ENCODE peak calls at places on chromosome 16, in seven cellular contexts. One of them, this sample, is unnamed.

GRCh38 chr16:29916979-29917378 is 9.0 kb downstream of the KCTD13 start:
- DNase-seq in mesendoderm: no peak
- DNase-seq in IMR-90: no peak
- DNase-seq in H1: no peak
- DNase-seq in mesenchymal stem cell: no peak
- DNase-seq in neuronal stem cell: no peak
- DNase-seq in H9: no peak
- DNase-seq in this sample: no peak

GRCh38 chr16:48295493-48296281 is 48.3 kb upstream of the ABCC11 start:
- DNase-seq in mesendoderm: no peak
- DNase-seq in mesenchymal stem cell: no peak
- DNase-seq in H1: no peak
- DNase-seq in neuronal stem cell: no peak
- DNase-seq in IMR-90: no peak
- DNase-seq in H9: no peak
- DNase-seq in this sample: peak

GRCh38 chr16:27852116-27852515 is 211.4 kb downstream of the GSG1L start:
- DNase-seq in neuronal stem cell: no peak
- DNase-seq in H1: no peak
- DNase-seq in mesenchymal stem cell: no peak
- DNase-seq in IMR-90: no peak
- DNase-seq in H9: no peak
- DNase-seq in mesendoderm: no peak
- DNase-seq in this sample: no peak

GRCh38 chr16:24208710-24209109 is 47.4 kb upstream of the CACNG3 start:
- DNase-seq in neuronal stem cell: peak
- DNase-seq in IMR-90: no peak
- DNase-seq in H1: no peak
- DNase-seq in mesendoderm: peak
- DNase-seq in mesenchymal stem cell: no peak
- DNase-seq in H9: peak
- DNase-seq in this sample: no peak

GRCh38 chr16:17469011-17469741 is 1.6 kb downstream of the XYLT1 start:
- DNase-seq in neuronal stem cell: no peak
- DNase-seq in H9: no peak
- DNase-seq in H1: no peak
- DNase-seq in mesendoderm: peak
- DNase-seq in IMR-90: peak
- DNase-seq in mesenchymal stem cell: no peak
- DNase-seq in this sample: peak

GRCh38 chr16:62041401-62041800 is 5.2 kb upstream of the CDH8 start:
- DNase-seq in mesenchymal stem cell: peak
- DNase-seq in IMR-90: no peak
- DNase-seq in mesendoderm: peak
- DNase-seq in neuronal stem cell: no peak
- DNase-seq in H1: no peak
- DNase-seq in H9: peak
- DNase-seq in this sample: peak

GRCh38 chr16:48613061-48613957 is 3.3 kb upstream of the N4BP1 start:
- DNase-seq in mesendoderm: peak
- DNase-seq in H9: no peak
- DNase-seq in neuronal stem cell: no peak
- DNase-seq in H1: no peak
- DNase-seq in IMR-90: peak
- DNase-seq in mesenchymal stem cell: peak
- DNase-seq in this sample: peak

GRCh38 chr16:85750021-85750826 is 672 bp downstream of the C16orf74 start:
- DNase-seq in H9: peak
- DNase-seq in H1: peak
- DNase-seq in IMR-90: peak
- DNase-seq in mesendoderm: no peak
- DNase-seq in neuronal stem cell: no peak
- DNase-seq in mesenchymal stem cell: peak
- DNase-seq in this sample: peak

GRCh38 chr16:11078812-11079459 is 134.6 kb downstream of the CLEC16A start:
- DNase-seq in IMR-90: peak
- DNase-seq in H9: no peak
- DNase-seq in mesendoderm: no peak
- DNase-seq in neuronal stem cell: no peak
- DNase-seq in H1: no peak
- DNase-seq in mesenchymal stem cell: peak
- DNase-seq in this sample: no peak

DNA sequence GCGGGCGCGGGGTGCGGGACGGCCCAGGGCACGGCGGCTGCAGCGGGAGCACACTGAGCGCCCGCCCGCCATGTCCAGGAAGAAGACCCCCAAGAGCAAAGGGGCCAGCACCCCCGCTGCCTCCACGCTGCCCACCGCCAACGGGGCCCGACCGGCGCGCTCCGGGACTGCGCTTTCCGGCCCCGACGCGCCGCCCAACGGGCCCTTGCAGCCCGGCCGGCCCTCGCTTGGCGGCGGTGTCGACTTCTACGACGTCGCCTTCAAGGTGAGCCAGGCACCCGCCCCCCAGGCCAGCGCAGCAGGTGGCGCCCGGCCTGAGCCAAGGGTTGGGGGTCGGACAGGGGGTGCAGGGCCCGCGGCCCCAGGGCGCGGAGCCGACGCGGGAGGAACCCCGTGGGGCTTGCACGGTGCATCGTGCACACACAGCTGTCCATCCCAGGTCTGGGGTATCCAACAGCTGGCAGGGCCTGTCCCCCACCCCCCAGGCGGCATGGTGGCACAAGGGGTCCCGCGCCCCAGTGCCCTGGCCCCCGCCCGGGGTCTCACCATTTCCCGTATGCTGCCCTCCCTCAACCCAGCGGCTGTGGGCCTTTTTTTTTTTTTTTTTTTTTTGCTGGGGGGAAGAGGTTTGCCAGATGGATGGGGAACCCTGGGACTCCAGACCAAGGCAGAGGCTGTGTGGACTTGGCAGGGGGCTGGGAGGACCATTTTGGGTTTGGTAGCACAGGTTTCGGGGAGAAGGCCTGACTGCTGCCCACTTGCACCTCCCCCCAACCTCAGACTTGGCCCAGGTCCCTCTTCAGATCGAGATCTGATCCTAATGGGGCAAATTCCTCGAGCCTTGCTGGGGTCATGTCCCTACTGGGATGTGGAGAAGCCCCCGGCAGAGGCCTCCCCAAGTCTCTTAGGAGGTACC is 547 bp downstream of the RAB26 start:
- DNase-seq in neuronal stem cell: no peak
- DNase-seq in mesendoderm: peak
- DNase-seq in mesenchymal stem cell: no peak
- DNase-seq in H1: peak
- DNase-seq in IMR-90: no peak
- DNase-seq in H9: peak
- DNase-seq in this sample: peak
- H3K18ac ChIP-seq in neuronal stem cell: peak
- H3K18ac ChIP-seq in mesendoderm: peak
- H3K18ac ChIP-seq in mesenchymal stem cell: peak
- H3K18ac ChIP-seq in H1: peak
- H3K18ac ChIP-seq in IMR-90: no peak
- H3K18ac ChIP-seq in H9: no peak
- H3K18ac ChIP-seq in this sample: no peak

DNA sequence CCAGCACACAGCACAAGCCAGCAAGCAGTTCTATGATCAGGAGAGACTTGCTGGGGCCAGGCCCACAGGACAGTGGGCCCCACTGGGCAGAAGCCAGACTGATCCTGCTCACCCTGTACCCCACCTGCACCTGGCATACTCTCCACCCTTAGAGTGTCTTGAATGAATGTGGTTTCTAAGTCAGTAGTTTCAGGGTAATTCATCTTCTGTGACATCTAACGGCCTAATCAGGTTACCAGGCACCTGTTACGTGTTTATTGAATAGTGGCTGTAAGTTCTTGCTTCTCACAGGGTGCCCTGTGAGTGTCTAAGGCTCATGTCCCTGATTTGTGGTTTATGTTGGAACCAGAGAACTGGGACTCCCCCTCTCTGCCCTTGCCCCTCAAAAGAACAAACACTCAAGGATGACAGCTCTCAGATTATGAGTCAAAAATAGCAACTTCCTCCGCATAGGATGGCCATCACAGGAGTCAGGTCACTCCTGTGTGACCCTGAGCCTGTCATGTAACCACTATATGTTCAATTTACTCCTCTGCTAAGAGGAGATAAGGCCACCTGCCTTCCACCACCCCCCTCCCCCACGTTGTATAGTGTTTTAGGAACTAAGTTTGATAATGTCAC is 7.0 kb upstream of the OR2C1 start:
- DNase-seq in IMR-90: no peak
- DNase-seq in H9: no peak
- DNase-seq in neuronal stem cell: no peak
- DNase-seq in mesendoderm: no peak
- DNase-seq in H1: no peak
- DNase-seq in mesenchymal stem cell: no peak
- DNase-seq in this sample: no peak
- H3K4me2 ChIP-seq in IMR-90: no peak
- H3K4me2 ChIP-seq in H9: no peak
- H3K4me2 ChIP-seq in neuronal stem cell: no peak
- H3K4me2 ChIP-seq in mesendoderm: no peak
- H3K4me2 ChIP-seq in H1: no peak
- H3K4me2 ChIP-seq in mesenchymal stem cell: no peak
- H3K4me2 ChIP-seq in this sample: no peak

GRCh38 chr16:81775570-81775969 is 3.5 kb upstream of the PLCG2 start:
- DNase-seq in neuronal stem cell: no peak
- DNase-seq in IMR-90: no peak
- DNase-seq in mesendoderm: no peak
- DNase-seq in mesenchymal stem cell: no peak
- DNase-seq in H9: no peak
- DNase-seq in H1: no peak
- DNase-seq in this sample: no peak

GRCh38 chr16:81778231-81778630 is 860 bp upstream of the PLCG2 start:
- DNase-seq in H1: no peak
- DNase-seq in mesenchymal stem cell: no peak
- DNase-seq in IMR-90: no peak
- DNase-seq in neuronal stem cell: no peak
- DNase-seq in mesendoderm: no peak
- DNase-seq in H9: no peak
- DNase-seq in this sample: no peak

GRCh38 chr16:81779540-81780320 is 639 bp downstream of the PLCG2 start:
- DNase-seq in H1: peak
- DNase-seq in neuronal stem cell: no peak
- DNase-seq in mesendoderm: no peak
- DNase-seq in H9: no peak
- DNase-seq in mesenchymal stem cell: peak
- DNase-seq in IMR-90: no peak
- DNase-seq in this sample: peak

GRCh38 chr16:81780350-81780749 is 1.3 kb downstream of the PLCG2 start:
- DNase-seq in mesendoderm: no peak
- DNase-seq in H9: no peak
- DNase-seq in IMR-90: no peak
- DNase-seq in neuronal stem cell: no peak
- DNase-seq in mesenchymal stem cell: no peak
- DNase-seq in H1: no peak
- DNase-seq in this sample: no peak

DNA sequence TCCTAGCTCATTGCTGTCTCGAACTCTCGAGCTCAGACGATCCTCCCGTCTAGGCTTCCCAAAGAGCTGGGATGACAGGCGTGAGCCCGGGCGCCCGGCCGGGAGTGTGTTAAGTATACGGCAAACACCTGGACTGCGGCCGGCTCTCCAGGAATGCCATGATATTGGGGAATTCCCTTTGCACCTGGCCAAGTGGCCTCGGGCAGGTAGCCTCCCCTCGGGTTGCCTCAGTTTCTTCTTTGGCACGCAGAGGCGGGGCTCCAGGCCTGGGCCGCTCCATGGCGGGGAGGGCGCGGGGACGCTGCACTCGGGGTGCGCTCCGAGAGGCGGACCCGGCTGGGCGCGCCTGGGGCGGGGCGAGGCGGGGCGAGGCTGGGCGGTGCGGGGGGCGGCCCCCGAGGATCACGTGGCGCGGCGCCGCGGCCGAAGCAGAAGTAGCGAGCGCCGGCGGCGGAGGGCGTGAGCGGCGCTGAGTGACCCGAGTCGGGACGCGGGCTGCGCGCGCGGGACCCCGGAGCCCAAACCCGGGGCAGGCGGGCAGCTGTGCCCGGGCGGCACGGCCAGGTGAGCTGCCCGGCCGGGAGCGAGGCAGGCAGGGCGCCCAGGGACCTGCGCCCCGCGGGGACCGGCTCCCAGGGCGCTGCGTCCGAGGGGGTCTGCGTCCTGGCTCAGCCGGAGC is at the start of gene PLCG2:
- DNase-seq in H9: peak
- DNase-seq in H1: peak
- DNase-seq in IMR-90: no peak
- DNase-seq in mesenchymal stem cell: peak
- DNase-seq in neuronal stem cell: peak
- DNase-seq in mesendoderm: peak
- DNase-seq in this sample: peak
- H2AK5ac ChIP-seq in H9: no peak
- H2AK5ac ChIP-seq in H1: no peak
- H2AK5ac ChIP-seq in IMR-90: no peak
- H2AK5ac ChIP-seq in mesenchymal stem cell: no peak
- H2AK5ac ChIP-seq in neuronal stem cell: no peak
- H2AK5ac ChIP-seq in mesendoderm: no peak
- H2AK5ac ChIP-seq in this sample: no peak

DNA sequence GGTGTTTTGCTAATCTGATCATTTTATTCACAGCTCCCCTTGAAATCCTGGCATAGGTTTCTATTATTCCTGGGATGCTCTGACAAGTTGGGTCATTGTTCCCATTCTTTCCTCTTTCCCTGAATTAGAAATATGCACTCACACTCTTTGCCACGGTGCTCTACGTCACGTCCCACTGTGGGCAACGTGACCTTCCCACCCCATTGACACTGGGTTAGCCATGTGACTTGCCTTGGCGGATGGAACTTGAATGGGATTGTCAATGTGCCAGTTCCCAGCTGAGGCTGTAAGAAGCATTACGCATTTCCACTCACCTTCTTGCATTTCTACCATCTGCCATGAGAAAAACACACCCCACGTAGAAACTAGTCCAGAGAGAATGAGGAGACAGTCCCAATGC is 492.4 kb downstream of the SHISA9 start:
- DNase-seq in H9: no peak
- DNase-seq in neuronal stem cell: no peak
- DNase-seq in mesenchymal stem cell: no peak
- DNase-seq in mesendoderm: no peak
- DNase-seq in IMR-90: no peak
- DNase-seq in H1: no peak
- DNase-seq in this sample: no peak
- H3K18ac ChIP-seq in H9: no peak
- H3K18ac ChIP-seq in neuronal stem cell: no peak
- H3K18ac ChIP-seq in mesenchymal stem cell: no peak
- H3K18ac ChIP-seq in mesendoderm: no peak
- H3K18ac ChIP-seq in IMR-90: no peak
- H3K18ac ChIP-seq in H1: no peak
- H3K18ac ChIP-seq in this sample: no peak